ENCODE peak calls at places on chromosomes 3 and 15, in eight cellular contexts. G is WTC11, X is LNCaP clone FGC, O is foreskin keratinocyte, U is fibroblast of mammary gland, T is nephron progenitor cell, K is epithelial cell of esophagus, D is HCT116. E is an unnamed sample.

GRCh38 chr15:71357357-71357756 is 242.1 kb downstream of the THSD4 start:
- DNase-seq in O (no peak), G (no peak), K (no peak), X (no peak), U (no peak), D (no peak), T (no peak), E (no peak)

GRCh38 chr3:74614133-74614967 is at the start of gene CNTN3:
- DNase-seq in T (peak), G (peak), U (peak), O (no peak), D (no peak), K (no peak), X (no peak), E (peak)

GRCh38 chr3:57855281-57855680 is 99.2 kb downstream of the SLMAP start:
- DNase-seq in T (no peak), G (no peak), D (no peak), X (no peak), O (peak), U (peak), K (peak), E (no peak)

GRCh38 chr3:55330355-55330754 is 156.8 kb downstream of the WNT5A start:
- DNase-seq in G (no peak), U (peak), X (no peak), O (peak), K (peak), D (no peak), T (no peak), E (no peak)

GRCh38 chr3:1092771-1093170 is at the start of gene CNTN6:
- DNase-seq in O (no peak), X (no peak), U (no peak), T (peak), G (no peak), D (no peak), K (no peak), E (no peak)

GRCh38 chr15:41855121-41855941 is 16.7 kb downstream of the PLA2G4B start:
- DNase-seq in O (no peak), U (no peak), G (no peak), X (no peak), D (no peak), T (peak), K (no peak), E (no peak)

GRCh38 chr3:129543999-129544398 is 1.0 kb downstream of the H1-8 start:
- DNase-seq in T (no peak), U (no peak), K (no peak), G (no peak), O (no peak), X (no peak), D (no peak), E (no peak)

GRCh38 chr3:173267716-173268115 is 126.7 kb upstream of the SPATA16 start:
- DNase-seq in O (no peak), K (no peak), X (no peak), D (no peak), T (no peak), G (no peak), U (no peak), E (no peak)

GRCh38 chr3:47024932-47025331 is 45.5 kb downstream of the NBEAL2 start:
- DNase-seq in O (peak), K (peak), U (peak), T (no peak), D (no peak), X (no peak), G (no peak), E (no peak)

GRCh38 chr15:41474941-41475340 is 18.7 kb upstream of the ITPKA start:
- DNase-seq in T (no peak), O (no peak), D (no peak), U (no peak), G (no peak), X (peak), K (no peak), E (no peak)

GRCh38 chr3:127399154-127399553 is 111.3 kb upstream of the PRR20G start:
- DNase-seq in U (no peak), K (no peak), D (no peak), O (no peak), T (no peak), G (no peak), X (no peak), E (no peak)

GRCh38 chr3:126259411-126260391 is 79.3 kb upstream of the ALDH1L1 start:
- DNase-seq in U (peak), X (no peak), D (no peak), O (no peak), K (peak), G (peak), T (peak), E (peak)

GRCh38 chr3:60289356-60289935 is 961.8 kb downstream of the FHIT start:
- DNase-seq in T (no peak), O (no peak), D (no peak), G (no peak), K (no peak), X (no peak), U (no peak), E (no peak)

GRCh38 chr3:126551839-126552687 is 6.7 kb downstream of the C3orf22 start:
- DNase-seq in U (no peak), D (no peak), G (no peak), X (no peak), T (no peak), O (no peak), K (no peak), E (peak)

GRCh38 chr3:98855811-98856400 is 45.6 kb downstream of the DCBLD2 start:
- DNase-seq in U (peak), O (peak), D (no peak), T (no peak), X (no peak), G (no peak), K (peak), E (no peak)

GRCh38 chr15:34353627-34354026 is 10.5 kb downstream of the NUTM1 start:
- DNase-seq in K (no peak), D (no peak), X (no peak), O (no peak), U (no peak), G (peak), T (no peak), E (no peak)

GRCh38 chr3:158727499-158728377 is 4.5 kb downstream of the RARRES1 start:
- DNase-seq in D (peak), T (peak), U (peak), O (peak), X (peak), K (peak), G (peak), E (peak)

GRCh38 chr3:99875925-99876781 is 58.5 kb downstream of the CMSS1 start:
- DNase-seq in T (peak), G (peak), D (no peak), O (peak), K (peak), X (no peak), U (peak), E (peak)

GRCh38 chr3:183375787-183376186 is 52.6 kb downstream of the MCF2L2 start:
- DNase-seq in G (no peak), X (no peak), O (no peak), U (no peak), T (no peak), D (no peak), K (no peak), E (no peak)

GRCh38 chr3:129021140-129021551 is 20.0 kb downstream of the EFCC1 start:
- DNase-seq in X (no peak), D (no peak), G (no peak), U (peak), O (no peak), K (no peak), T (no peak), E (no peak)

GRCh38 chr3:195140816-195141793 is 129.9 kb downstream of the XXYLT1 start:
- DNase-seq in D (no peak), G (no peak), T (no peak), U (no peak), K (no peak), O (no peak), X (no peak), E (no peak)

GRCh38 chr3:99875573-99875924 is 57.9 kb downstream of the CMSS1 start:
- DNase-seq in G (no peak), T (no peak), O (no peak), K (peak), D (no peak), U (peak), X (no peak), E (no peak)

GRCh38 chr15:66294932-66295235 is 1.5 kb downstream of the DIS3L start:
- DNase-seq in G (no peak), O (no peak), T (no peak), X (no peak), U (peak), D (no peak), K (peak), E (no peak)

GRCh38 chr15:61227269-61228024 is 1.7 kb downstream of the RORA start:
- DNase-seq in X (no peak), K (peak), T (peak), O (peak), U (peak), G (peak), D (no peak), E (peak)

GRCh38 chr15:29674661-29675533 is 147.4 kb downstream of the TJP1 start:
- DNase-seq in U (peak), O (no peak), D (no peak), T (peak), X (no peak), K (peak), G (peak), E (peak)

GRCh38 chr3:126961791-126962461 is 21.0 kb upstream of the PLXNA1 start:
- DNase-seq in T (no peak), G (no peak), K (no peak), U (peak), O (no peak), D (no peak), X (no peak), E (no peak)

GRCh38 chr3:51977449-51978142 is 2.7 kb downstream of the ABHD14A start:
- DNase-seq in D (no peak), X (no peak), T (no peak), G (no peak), O (peak), U (no peak), K (peak), E (no peak)

GRCh38 chr3:13069495-13069894 is 3.7 kb downstream of the IQSEC1 start:
- DNase-seq in K (no peak), G (no peak), X (no peak), O (no peak), T (no peak), U (no peak), D (no peak), E (no peak)

GRCh38 chr3:20186600-20187004 is 596 bp upstream of the SGO1 start:
- DNase-seq in O (no peak), G (no peak), U (peak), T (peak), X (no peak), K (peak), D (no peak), E (no peak)

GRCh38 chr15:85168642-85169173 is 187.1 kb downstream of the PDE8A start:
- DNase-seq in G (peak), T (peak), K (peak), D (peak), U (peak), X (no peak), O (peak), E (peak)

GRCh38 chr3:147712357-147712756 is 303.2 kb downstream of the ZIC1 start:
- DNase-seq in K (no peak), U (no peak), X (no peak), D (no peak), G (peak), O (no peak), T (no peak), E (no peak)

GRCh38 chr3:191066669-191067068 is 132.4 kb upstream of the OSTN start:
- DNase-seq in X (no peak), G (no peak), K (peak), O (peak), D (no peak), T (no peak), U (peak), E (no peak)

GRCh38 chr15:39453500-39454073 is 127.3 kb upstream of the THBS1 start:
- DNase-seq in O (no peak), D (no peak), G (no peak), U (no peak), T (no peak), K (no peak), X (no peak), E (no peak)

GRCh38 chr3:15287565-15288330 is 44.6 kb downstream of the SH3BP5 start:
- DNase-seq in T (no peak), U (peak), D (no peak), X (no peak), G (no peak), K (peak), O (no peak), E (no peak)

GRCh38 chr3:143975549-143976152 is 4.0 kb downstream of the DIPK2A start:
- DNase-seq in K (peak), O (peak), X (no peak), D (no peak), T (no peak), U (peak), G (no peak), E (no peak)

GRCh38 chr3:145943994-145944393 is 217.0 kb downstream of the PLOD2 start:
- DNase-seq in O (no peak), K (no peak), G (no peak), X (no peak), U (no peak), D (no peak), T (no peak), E (no peak)

DNA sequence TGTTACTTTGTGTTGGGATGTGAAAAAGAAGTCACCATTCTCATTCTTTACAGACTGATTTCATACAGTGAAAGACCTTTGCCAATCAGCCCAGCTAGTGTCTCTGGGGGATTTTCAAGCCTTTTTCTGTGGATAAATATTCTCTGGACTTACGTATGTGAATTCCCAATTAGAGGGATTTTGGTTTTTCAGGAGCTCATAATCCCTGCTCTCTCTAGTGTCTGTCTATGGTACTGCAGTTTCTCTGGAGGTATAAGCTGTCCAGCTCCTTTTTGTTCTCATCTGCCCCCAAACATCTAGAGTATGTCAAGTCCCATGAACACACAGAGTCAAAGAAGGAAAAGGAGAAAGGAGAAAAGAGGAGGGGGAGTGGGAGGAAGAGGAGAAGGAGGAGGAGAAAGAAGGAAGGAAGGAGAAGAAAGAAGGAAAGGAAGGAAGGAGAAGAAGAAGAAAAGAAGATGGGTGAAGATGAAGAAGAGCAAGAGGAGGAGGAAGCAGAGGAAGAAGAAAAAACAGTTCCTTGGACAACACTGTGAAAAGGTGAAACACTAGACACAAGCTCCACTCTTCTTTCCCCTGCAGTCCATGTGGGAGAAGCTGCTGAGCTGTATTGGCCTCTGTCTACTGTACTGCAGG is 218.6 kb downstream of the GREM1 start:
- DNase-seq in G (no peak), K (peak), U (peak), D (peak), T (no peak), O (peak), X (no peak), E (no peak)
- TF ChIP-seq CTCF in G (no peak), K (peak), U (peak), D (peak), T (peak), O (peak), X (peak), E (peak)

GRCh38 chr3:115380883-115381572 is 233.9 kb upstream of the ZBTB20 start:
- DNase-seq in K (no peak), O (no peak), T (no peak), G (no peak), U (no peak), D (no peak), X (no peak), E (no peak)
- TF ChIP-seq CTCF in K (peak), O (no peak), T (peak), G (no peak), U (peak), D (peak), X (no peak), E (peak)

GRCh38 chr3:140910860-140911259 is 30.8 kb upstream of the SLC25A36 start:
- DNase-seq in D (peak), X (no peak), K (no peak), G (no peak), U (peak), T (no peak), O (no peak), E (peak)
- TF ChIP-seq CTCF in D (peak), X (peak), K (peak), G (no peak), U (peak), T (no peak), O (peak), E (no peak)

GRCh38 chr15:73355866-73356265 is 12.9 kb downstream of the HCN4 start:
- DNase-seq in K (no peak), O (no peak), U (no peak), D (no peak), T (no peak), G (no peak), X (no peak), E (no peak)

GRCh38 chr15:73357999-73358665 is 10.6 kb downstream of the HCN4 start:
- DNase-seq in T (no peak), O (no peak), X (no peak), G (no peak), D (no peak), K (no peak), U (no peak), E (no peak)

GRCh38 chr15:73352082-73352481 is 16.7 kb downstream of the HCN4 start:
- DNase-seq in O (no peak), X (no peak), U (no peak), G (no peak), K (no peak), T (no peak), D (no peak), E (no peak)

GRCh38 chr15:73349191-73349590 is 19.6 kb downstream of the HCN4 start:
- DNase-seq in K (no peak), X (no peak), G (no peak), U (no peak), O (no peak), D (no peak), T (no peak), E (no peak)

GRCh38 chr15:73353734-73354133 is 15.0 kb downstream of the HCN4 start:
- DNase-seq in U (no peak), X (no peak), O (no peak), G (no peak), K (no peak), D (no peak), T (no peak), E (no peak)
- TF ChIP-seq CTCF in U (no peak), X (no peak), O (no peak), G (no peak), K (no peak), D (no peak), T (no peak), E (no peak)

DNA sequence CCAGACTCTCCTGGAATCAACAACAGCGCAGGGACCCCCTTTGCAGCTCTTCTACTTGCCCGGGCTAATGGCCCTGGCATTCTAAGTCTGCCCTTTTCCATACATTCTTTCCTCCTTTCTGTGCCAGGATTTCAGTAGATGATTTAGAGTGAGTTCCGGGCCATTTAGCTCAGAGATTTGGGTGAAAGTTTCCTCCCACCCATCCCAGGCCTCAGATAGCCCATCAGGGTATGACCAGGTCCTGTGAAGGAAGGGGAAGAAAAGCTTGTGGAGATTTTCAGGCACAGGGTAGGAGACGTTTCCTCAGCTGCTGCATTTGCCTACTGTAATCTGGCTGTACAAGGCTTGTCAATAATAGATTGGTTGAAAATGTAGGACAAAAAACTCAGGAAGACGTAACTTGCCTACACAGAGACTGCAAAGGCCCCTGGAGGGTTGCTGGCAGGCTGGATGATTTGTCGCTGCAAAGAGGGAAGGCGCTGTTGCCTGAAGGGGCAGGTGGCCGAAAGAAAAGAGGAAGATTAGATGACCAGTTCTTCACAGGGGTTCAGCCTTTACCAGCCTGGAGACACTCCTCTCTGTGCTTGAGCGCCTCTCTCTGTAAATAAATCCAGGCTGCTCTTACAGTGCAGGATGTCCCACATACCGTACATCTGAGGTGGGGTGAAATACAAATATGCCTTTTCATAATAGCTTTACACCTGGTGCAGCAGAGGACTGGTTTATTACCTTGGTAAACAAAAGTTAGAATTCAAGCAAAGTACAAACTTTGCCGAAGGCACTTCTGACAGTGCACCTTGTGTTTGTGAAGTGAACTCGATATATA is 63.4 kb upstream of the BCL6 start:
- DNase-seq in G (no peak), U (no peak), K (peak), O (peak), X (peak), T (peak), D (no peak), E (no peak)
- TF ChIP-seq CTCF in G (no peak), U (no peak), K (peak), O (peak), X (no peak), T (no peak), D (no peak), E (no peak)

DNA sequence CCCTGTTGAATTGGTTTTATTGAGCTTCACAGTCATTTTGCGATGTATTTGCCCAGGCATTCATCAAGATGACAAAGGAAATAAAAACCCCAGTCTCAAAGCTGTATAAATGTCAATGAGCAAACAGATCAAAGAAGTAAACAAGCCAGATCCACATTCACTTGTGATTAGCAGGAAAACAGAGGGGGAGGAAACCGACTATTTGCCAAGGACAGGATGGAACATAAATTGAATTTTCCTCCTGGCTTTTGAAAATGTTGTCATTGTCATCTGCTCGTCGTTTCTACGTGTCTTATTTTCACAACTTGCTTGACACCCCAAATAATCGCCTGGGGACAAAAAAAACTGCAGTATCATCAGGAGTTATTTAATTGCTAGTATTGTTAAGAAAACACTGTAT is 83.6 kb downstream of the SV2B start:
- DNase-seq in G (no peak), T (no peak), D (no peak), K (no peak), O (no peak), X (no peak), U (no peak), E (no peak)
- TF ChIP-seq CTCF in G (no peak), T (no peak), D (no peak), K (no peak), O (no peak), X (no peak), U (no peak), E (no peak)

DNA sequence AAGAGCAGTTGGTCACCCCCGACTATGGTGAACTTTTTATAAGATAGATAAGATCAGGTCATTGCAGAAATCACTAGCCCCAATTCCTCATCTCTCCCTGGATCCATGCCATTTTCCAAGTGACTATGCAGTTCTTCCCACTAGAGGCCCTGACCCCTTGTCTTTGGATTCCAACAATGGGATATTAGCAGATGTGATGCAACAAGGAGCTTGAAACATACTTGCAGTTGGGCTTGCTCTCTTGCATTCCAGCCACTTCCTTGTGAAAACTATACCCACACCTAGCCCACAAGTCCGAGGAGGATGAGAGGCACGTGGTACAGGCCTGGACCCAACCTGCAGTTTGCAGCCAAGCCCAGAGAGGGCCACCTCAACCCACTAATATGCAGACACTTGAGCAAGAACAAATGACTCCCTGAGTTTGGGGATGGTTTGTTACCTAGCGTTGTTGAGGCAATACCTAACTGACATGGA is 60.6 kb downstream of the SUCLG2 start:
- DNase-seq in X (no peak), T (no peak), O (peak), D (no peak), U (peak), K (peak), G (peak), E (no peak)
- TF ChIP-seq CTCF in X (no peak), T (no peak), O (peak), D (peak), U (peak), K (peak), G (no peak), E (no peak)

E was measured in endothelial cell.